ENCODE peak calls at places on chromosomes 6 and 20, in five cellular contexts. Z is lower lobe of right lung; Y is CD8-positive, alpha-beta memory T cell; U is body of pancreas; D is cardiac fibroblast. K is an unnamed sample.

GRCh38 chr6:23170044-23170443 is 600.7 kb downstream of the HDGFL1 start:
- DNase-seq in Z (no peak), Y (no peak), U (no peak), D (no peak), K (no peak)

GRCh38 chr20:38115205-38115604 is 49.9 kb downstream of the TGM2 start:
- DNase-seq in Z (no peak), Y (no peak), U (no peak), D (no peak), K (no peak)

GRCh38 chr6:158018851-158019361 is 37.2 kb downstream of the SYNJ2 start:
- DNase-seq in Z (peak), Y (no peak), U (no peak), D (peak), K (no peak)

GRCh38 chr6:72968704-72969103 is 256.6 kb downstream of the KHDC1L start:
- DNase-seq in Z (no peak), Y (no peak), U (no peak), D (peak), K (no peak)

GRCh38 chr6:170111816-170112582 is 178.9 kb downstream of the DLL1 start:
- DNase-seq in Z (peak), Y (no peak), U (peak), D (no peak), K (no peak)

GRCh38 chr6:4564746-4565145 is 211.5 kb upstream of the CDYL start:
- DNase-seq in Z (no peak), Y (no peak), U (no peak), D (no peak), K (no peak)

GRCh38 chr20:37501940-37502339 is 19.1 kb upstream of the NNAT start:
- DNase-seq in Z (no peak), Y (no peak), U (no peak), D (no peak), K (no peak)

GRCh38 chr6:109024368-109024767 is 70.3 kb downstream of the SESN1 start:
- DNase-seq in Z (no peak), Y (no peak), U (no peak), D (peak), K (no peak)

GRCh38 chr6:31880616-31881015 is 1.8 kb upstream of the SLC44A4 start:
- DNase-seq in Z (no peak), Y (no peak), U (no peak), D (no peak), K (no peak)

GRCh38 chr6:64330694-64331309 is 695.2 kb downstream of the PHF3 start:
- DNase-seq in Z (peak), Y (no peak), U (peak), D (peak), K (peak)

GRCh38 chr6:49787176-49787575 is at the start of gene PGK2:
- DNase-seq in Z (no peak), Y (no peak), U (no peak), D (peak), K (no peak)

GRCh38 chr6:14784596-14785360 is 461.1 kb upstream of the JARID2 start:
- DNase-seq in Z (no peak), Y (no peak), U (no peak), D (no peak), K (no peak)

GRCh38 chr20:54097236-54097529 is 26.8 kb upstream of the BCAS1 start:
- DNase-seq in Z (no peak), Y (no peak), U (no peak), D (no peak), K (no peak)

GRCh38 chr20:54095824-54096223 is 25.4 kb upstream of the BCAS1 start:
- DNase-seq in Z (no peak), Y (no peak), U (no peak), D (no peak), K (no peak)

GRCh38 chr20:54100563-54100962 is 30.2 kb upstream of the BCAS1 start:
- DNase-seq in Z (no peak), Y (no peak), U (no peak), D (no peak), K (no peak)

GRCh38 chr20:54099894-54100293 is 29.5 kb upstream of the BCAS1 start:
- DNase-seq in Z (no peak), Y (no peak), U (no peak), D (no peak), K (no peak)

GRCh38 chr20:54098044-54098443 is 27.6 kb upstream of the BCAS1 start:
- DNase-seq in Z (no peak), Y (no peak), U (no peak), D (no peak), K (no peak)
- H3K4me3 ChIP-seq in Z (no peak), Y (no peak), U (no peak), D (no peak), K (no peak)

GRCh38 chr6:41642090-41642959 is 4.1 kb downstream of the MDFI start:
- DNase-seq in Z (peak), Y (no peak), U (no peak), D (no peak), K (no peak)

GRCh38 chr6:41645007-41645618 is 6.8 kb downstream of the MDFI start:
- DNase-seq in Z (peak), Y (no peak), U (no peak), D (no peak), K (no peak)

GRCh38 chr6:41644297-41644879 is 6.1 kb downstream of the MDFI start:
- DNase-seq in Z (peak), Y (no peak), U (no peak), D (no peak), K (no peak)

GRCh38 chr6:41642960-41643898 is 5.0 kb downstream of the MDFI start:
- DNase-seq in Z (peak), Y (no peak), U (no peak), D (no peak), K (no peak)

DNA sequence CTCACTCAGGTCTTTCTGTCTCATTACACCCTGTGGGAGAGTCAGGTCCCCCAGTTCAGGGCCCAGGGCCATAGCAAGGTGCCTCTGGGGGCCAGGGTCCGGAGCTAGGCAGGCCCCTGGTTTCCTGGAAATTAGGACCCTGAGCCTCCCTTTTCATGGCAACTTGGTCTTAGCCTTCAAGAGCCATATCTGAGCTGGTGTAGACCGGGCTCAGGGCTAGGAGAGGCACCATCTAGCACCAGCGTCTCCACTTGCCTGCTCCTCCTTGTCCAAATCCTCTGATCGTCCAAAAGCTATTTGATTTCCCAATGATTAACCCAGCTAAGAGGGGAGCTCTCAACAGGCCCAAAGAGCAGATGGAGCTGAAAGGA is 5.6 kb downstream of the MDFI start:
- DNase-seq in Z (peak), Y (no peak), U (no peak), D (no peak), K (no peak)
- H3K4me3 ChIP-seq in Z (no peak), Y (no peak), U (no peak), D (no peak), K (no peak)

DNA sequence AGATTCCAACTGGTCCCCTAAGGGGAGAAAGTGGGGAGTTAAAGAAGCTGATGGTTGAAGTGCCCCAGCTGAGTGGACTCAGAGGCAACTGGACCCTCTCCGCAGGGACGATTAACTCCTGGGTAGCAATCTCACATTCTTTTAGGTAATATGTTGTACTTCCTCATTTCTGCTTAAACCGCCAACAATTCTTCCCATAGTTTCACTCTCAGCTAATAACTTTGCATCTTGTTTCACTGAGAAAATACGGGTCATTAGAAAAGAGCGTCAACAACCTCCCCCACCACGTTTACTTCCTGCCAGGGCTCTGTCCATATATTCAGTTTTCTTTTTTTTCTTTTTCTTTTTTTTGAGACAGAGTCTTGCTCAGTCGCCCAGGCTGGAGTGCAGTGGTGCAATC is 39.5 kb upstream of the CHD6 start:
- DNase-seq in Z (no peak), Y (no peak), U (no peak), D (no peak), K (no peak)
- H3K4me3 ChIP-seq in Z (no peak), Y (no peak), U (no peak), D (no peak), K (no peak)

GRCh38 chr20:1474817-1475603 is 8.4 kb upstream of the NSFL1C start:
- DNase-seq in Z (no peak), Y (no peak), U (no peak), D (no peak), K (no peak)

GRCh38 chr20:1474325-1474724 is 7.7 kb upstream of the NSFL1C start:
- DNase-seq in Z (no peak), Y (no peak), U (no peak), D (no peak), K (no peak)

GRCh38 chr20:1477896-1478490 is 11.3 kb upstream of the NSFL1C start:
- DNase-seq in Z (no peak), Y (no peak), U (no peak), D (no peak), K (no peak)

GRCh38 chr20:1479831-1480595 is 11.2 kb downstream of the SIRPB2 start:
- DNase-seq in Z (no peak), Y (no peak), U (no peak), D (no peak), K (no peak)

DNA sequence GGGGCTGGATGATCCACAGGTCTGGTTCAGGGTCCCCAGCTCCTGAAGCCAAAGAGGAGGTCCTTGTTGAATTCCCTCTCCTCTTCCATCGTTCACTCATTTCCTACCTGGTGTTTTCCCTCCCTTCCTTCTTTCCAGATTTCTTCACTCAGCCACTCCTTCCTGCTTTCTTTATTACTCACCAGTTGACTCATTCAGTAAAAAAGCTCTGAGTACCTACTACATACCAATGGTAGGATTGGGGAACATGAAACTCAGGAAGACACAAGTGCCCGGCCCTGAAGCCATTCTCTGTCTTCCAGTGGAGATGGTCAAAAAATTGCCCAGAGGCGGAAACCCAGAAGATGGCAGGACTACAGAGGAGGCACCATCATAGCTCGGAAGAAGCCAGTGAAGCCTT is 11.9 kb upstream of the NSFL1C start:
- DNase-seq in Z (no peak), Y (no peak), U (no peak), D (peak), K (no peak)
- H3K4me3 ChIP-seq in Z (no peak), Y (no peak), U (no peak), D (no peak), K (no peak)

DNA sequence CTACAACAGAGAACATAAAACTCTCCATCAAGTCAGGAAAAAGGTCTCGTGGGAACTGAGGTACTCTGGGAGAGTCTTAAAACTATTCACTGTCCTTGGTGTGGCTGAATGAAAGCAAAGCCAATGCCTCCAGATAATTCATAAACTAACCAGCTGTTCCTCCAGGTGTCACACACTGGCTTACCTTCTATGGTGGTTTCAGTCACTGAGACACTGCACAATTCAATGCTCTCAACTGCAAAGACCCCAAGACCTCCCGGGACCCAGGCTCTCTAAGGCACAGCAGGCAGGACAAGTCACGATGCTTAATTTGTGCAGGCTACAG is 100.8 kb downstream of the GMPR start:
- DNase-seq in Z (no peak), Y (no peak), U (no peak), D (no peak), K (no peak)
- H3K4me3 ChIP-seq in Z (no peak), Y (no peak), U (no peak), D (no peak), K (no peak)

GRCh38 chr6:46016063-46016608 is 476 bp upstream of the CLIC5 start:
- DNase-seq in Z (no peak), Y (no peak), U (no peak), D (no peak), K (no peak)

GRCh38 chr6:46015119-46015968 is at the start of gene CLIC5:
- DNase-seq in Z (peak), Y (peak), U (peak), D (no peak), K (no peak)

GRCh38 chr6:46014054-46014453 is 1.6 kb downstream of the CLIC5 start:
- DNase-seq in Z (no peak), Y (no peak), U (no peak), D (no peak), K (no peak)

GRCh38 chr6:46013639-46014038 is 2.0 kb downstream of the CLIC5 start:
- DNase-seq in Z (no peak), Y (no peak), U (no peak), D (no peak), K (no peak)

GRCh38 chr6:46014511-46015118 is 1.0 kb downstream of the CLIC5 start:
- DNase-seq in Z (peak), Y (peak), U (no peak), D (no peak), K (no peak)
- H3K4me3 ChIP-seq in Z (peak), Y (peak), U (no peak), D (no peak), K (peak)

GRCh38 chr6:84773431-84774173 is 9.2 kb upstream of the TBX18 start:
- DNase-seq in Z (peak), Y (no peak), U (peak), D (peak), K (no peak)
- H3K4me3 ChIP-seq in Z (peak), Y (no peak), U (no peak), D (peak), K (peak)

GRCh38 chr20:58895099-58895795 is 42.7 kb downstream of the GNAS start:
- DNase-seq in Z (no peak), Y (no peak), U (no peak), D (no peak), K (no peak)
- H3K4me3 ChIP-seq in Z (peak), Y (peak), U (no peak), D (no peak), K (peak)

K was measured in skeletal muscle cell.